ENCODE peak calls at places on chromosomes 2 and 18, in eight cellular contexts. M is NCI-H2081; L is upper lobe of right lung; T is NCI-H69; B is stimulated activated CD4-positive, alpha-beta T cell treated with anti-CD3 and anti-CD28 coated beads, TNF-alpha, amount 100 ng/mL, for 4 hours; A is activated T-helper 1 cell treated with anti-CD3 and anti-CD28 coated beads, Interleukin-2, amount 50 U/mL, for 16 hours; Y is left ventricle myocardium inferior; V is Daoy. W is an unnamed sample.

GRCh38 chr2:1538663-1539062 is 125.4 kb downstream of the TPO start:
- DNase-seq in M (peak; percentile 60), L (no peak), T (no peak), B (no peak), A (no peak), Y (no peak), V (peak; percentile 48), W (no peak)

GRCh38 chr2:86201951-86202692 is 2.9 kb downstream of the MRPL35 start:
- DNase-seq in M (no peak), L (no peak), T (no peak), B (no peak), A (no peak), Y (no peak), V (no peak), W (no peak)

GRCh38 chr18:59660398-59660797 is 36.8 kb downstream of the CCBE1 start:
- DNase-seq in M (no peak), L (no peak), T (no peak), B (no peak), A (no peak), Y (no peak), V (no peak), W (no peak)

GRCh38 chr18:76364282-76365259 is 130.5 kb downstream of the ZNF516 start:
- DNase-seq in M (no peak), L (no peak), T (no peak), B (no peak), A (no peak), Y (no peak), V (no peak), W (no peak)

GRCh38 chr2:47798628-47799027 is 15.7 kb downstream of the MSH6 start:
- DNase-seq in M (no peak), L (no peak), T (no peak), B (no peak), A (no peak), Y (no peak), V (no peak), W (no peak)

GRCh38 chr2:184357033-184357432 is 241.3 kb upstream of the ZNF804A start:
- DNase-seq in M (no peak), L (no peak), T (no peak), B (no peak), A (no peak), Y (no peak), V (no peak), W (no peak)

GRCh38 chr18:37261246-37261927 is 304.2 kb downstream of the CELF4 start:
- DNase-seq in M (no peak), L (no peak), T (peak; percentile 62), B (no peak), A (no peak), Y (no peak), V (no peak), W (no peak)

GRCh38 chr2:7010376-7010775 is 93.2 kb downstream of the RNF144A start:
- DNase-seq in M (no peak), L (no peak), T (no peak), B (no peak), A (no peak), Y (no peak), V (peak; percentile 85), W (no peak)

GRCh38 chr2:191832668-191833067 is 14.2 kb downstream of the CAVIN2 start:
- DNase-seq in M (no peak), L (no peak), T (no peak), B (no peak), A (no peak), Y (no peak), V (no peak), W (no peak)

GRCh38 chr2:240589850-240590525 is 3.5 kb downstream of the CAPN10 start:
- DNase-seq in M (no peak), L (no peak), T (no peak), B (no peak), A (no peak), Y (peak; percentile 26), V (no peak), W (no peak)

GRCh38 chr2:26765475-26766200 is 1.6 kb downstream of the SLC35F6 start:
- DNase-seq in M (no peak), L (no peak), T (no peak), B (no peak), A (no peak), Y (no peak), V (no peak), W (no peak)

GRCh38 chr18:48884306-48885235 is 66.2 kb downstream of the SMAD7 start:
- DNase-seq in M (no peak), L (peak; percentile 40), T (peak; percentile 48), B (no peak), A (no peak), Y (no peak), V (no peak), W (no peak)

GRCh38 chr18:26863122-26863879 is 2.2 kb downstream of the AQP4 start:
- DNase-seq in M (peak; percentile 74), L (peak; percentile 94), T (peak; percentile 96), B (no peak), A (no peak), Y (peak; percentile 83), V (peak; percentile 47), W (no peak)

GRCh38 chr2:71950256-71951066 is 197.2 kb downstream of the CYP26B1 start:
- DNase-seq in M (no peak), L (peak; percentile 41), T (no peak), B (no peak), A (no peak), Y (peak; percentile 80), V (peak; percentile 30), W (no peak)

GRCh38 chr2:85907671-85908157 is 18.9 kb upstream of the ST3GAL5 start:
- DNase-seq in M (no peak), L (no peak), T (no peak), B (no peak), A (no peak), Y (no peak), V (peak; percentile 75), W (no peak)

GRCh38 chr18:9067823-9068222 is 34.7 kb upstream of the NDUFV2 start:
- DNase-seq in M (no peak), L (no peak), T (no peak), B (no peak), A (no peak), Y (no peak), V (no peak), W (no peak)

GRCh38 chr2:12177052-12177994 is 430.9 kb downstream of the LPIN1 start:
- DNase-seq in M (no peak), L (no peak), T (no peak), B (no peak), A (no peak), Y (peak; percentile 42), V (peak; percentile 82), W (no peak)

GRCh38 chr18:40159141-40160017 is 1795.7 kb upstream of the PIK3C3 start:
- DNase-seq in M (peak; percentile 87), L (no peak), T (peak; percentile 93), B (no peak), A (no peak), Y (no peak), V (no peak), W (no peak)

GRCh38 chr18:63445067-63445466 is 22.8 kb upstream of the VPS4B start:
- DNase-seq in M (no peak), L (no peak), T (no peak), B (no peak), A (no peak), Y (no peak), V (no peak), W (no peak)

GRCh38 chr2:3257166-3257565 is 120.5 kb downstream of the EIPR1 start:
- DNase-seq in M (no peak), L (no peak), T (no peak), B (no peak), A (no peak), Y (no peak), V (no peak), W (no peak)

GRCh38 chr18:48777026-48777736 is 173.6 kb downstream of the SMAD7 start:
- DNase-seq in M (no peak), L (peak; percentile 86), T (peak; percentile 83), B (peak; percentile 38), A (peak; percentile 42), Y (peak; percentile 53), V (peak; percentile 75), W (peak; percentile 48)

GRCh38 chr2:27442282-27442980 is at the start of gene KRTCAP3:
- DNase-seq in M (peak; percentile 85), L (peak; percentile 88), T (peak; percentile 84), B (peak; percentile 53), A (peak; percentile 33), Y (no peak), V (no peak), W (peak; percentile 42)

GRCh38 chr2:101559576-101559975 is 84.7 kb upstream of the RFX8 start:
- DNase-seq in M (no peak), L (no peak), T (no peak), B (no peak), A (no peak), Y (peak; percentile 26), V (peak; percentile 37), W (no peak)

GRCh38 chr2:10757814-10758286 is 36.4 kb downstream of the ATP6V1C2 start:
- DNase-seq in M (no peak), L (no peak), T (no peak), B (no peak), A (no peak), Y (no peak), V (no peak), W (no peak)

GRCh38 chr2:105592288-105592687 is 152.4 kb upstream of the NCK2 start:
- DNase-seq in M (no peak), L (no peak), T (no peak), B (no peak), A (no peak), Y (no peak), V (no peak), W (no peak)

GRCh38 chr2:239158641-239159475 is 242.0 kb downstream of the HDAC4 start:
- DNase-seq in M (no peak), L (peak; percentile 48), T (no peak), B (no peak), A (peak; percentile 1), Y (peak; percentile 8), V (no peak), W (no peak)